ENCODE peak calls at places on chromosomes 7 and 10, in eight cellular contexts. Y is AG08396; H is T-helper 17 cell; O is occipital lobe; J is stimulated activated CD4-positive, alpha-beta T cell treated with anti-CD3 and anti-CD28 coated beads, Interleukin-12 subunit alpha, Interleukin-12 subunit beta, amount 100 ng/mL, for 4 hours; N is HuH-7.5; W is lower lobe of right lung; A is A172. L is an unnamed sample.

GRCh38 chr10:70053212-70053895 is 708 bp downstream of the MACROH2A2 start:
- DNase-seq in Y (peak), H (no peak), O (peak), J (peak), N (no peak), W (no peak), A (no peak), L (peak)

GRCh38 chr7:76343294-76343930 is 15.4 kb downstream of the YWHAG start:
- DNase-seq in Y (no peak), H (no peak), O (no peak), J (no peak), N (no peak), W (no peak), A (peak), L (no peak)

GRCh38 chr7:1418505-1419309 is 40.6 kb downstream of the MICALL2 start:
- DNase-seq in Y (peak), H (no peak), O (no peak), J (no peak), N (no peak), W (no peak), A (peak), L (no peak)

GRCh38 chr7:156156734-156157408 is 344.6 kb upstream of the SHH start:
- DNase-seq in Y (no peak), H (no peak), O (no peak), J (no peak), N (peak), W (no peak), A (peak), L (no peak)

GRCh38 chr7:73827568-73828106 is 3.2 kb upstream of the CLDN4 start:
- DNase-seq in Y (no peak), H (no peak), O (no peak), J (no peak), N (no peak), W (peak), A (peak), L (peak)

GRCh38 chr7:99473315-99473596 is 566 bp downstream of the ZNF789 start:
- DNase-seq in Y (peak), H (no peak), O (no peak), J (no peak), N (peak), W (peak), A (peak), L (no peak)

GRCh38 chr10:44033008-44033407 is 351.9 kb downstream of the CXCL12 start:
- DNase-seq in Y (no peak), H (no peak), O (no peak), J (no peak), N (no peak), W (no peak), A (no peak), L (no peak)

GRCh38 chr7:636396-636795 is 90.1 kb upstream of the DNAAF5 start:
- DNase-seq in Y (peak), H (peak), O (no peak), J (peak), N (peak), W (no peak), A (peak), L (no peak)

GRCh38 chr10:86349474-86349873 is 17.1 kb downstream of the GRID1 start:
- DNase-seq in Y (no peak), H (no peak), O (no peak), J (no peak), N (no peak), W (peak), A (no peak), L (no peak)

GRCh38 chr7:17690030-17690429 is 250.3 kb downstream of the SNX13 start:
- DNase-seq in Y (peak), H (no peak), O (no peak), J (no peak), N (no peak), W (no peak), A (peak), L (no peak)

GRCh38 chr7:117169907-117170306 is 153.0 kb downstream of the WNT2 start:
- DNase-seq in Y (no peak), H (no peak), O (no peak), J (no peak), N (no peak), W (no peak), A (peak), L (no peak)

GRCh38 chr10:117942261-117942660 is 104.5 kb downstream of the RAB11FIP2 start:
- DNase-seq in Y (no peak), H (no peak), O (no peak), J (no peak), N (no peak), W (no peak), A (no peak), L (no peak)

GRCh38 chr7:36082910-36083309 is 70.1 kb upstream of the EEPD1 start:
- DNase-seq in Y (no peak), H (no peak), O (no peak), J (no peak), N (no peak), W (no peak), A (no peak), L (no peak)

GRCh38 chr7:29044529-29044928 is 86.4 kb upstream of the TRIL start:
- DNase-seq in Y (no peak), H (no peak), O (no peak), J (no peak), N (no peak), W (no peak), A (no peak), L (no peak)

GRCh38 chr10:71795248-71795647 is 21.9 kb upstream of the VSIR start:
- DNase-seq in Y (peak), H (no peak), O (no peak), J (no peak), N (peak), W (no peak), A (peak), L (no peak)

GRCh38 chr7:44110724-44111635 is 6.8 kb downstream of the AEBP1 start:
- DNase-seq in Y (no peak), H (no peak), O (no peak), J (no peak), N (no peak), W (no peak), A (no peak), L (no peak)

GRCh38 chr7:48389977-48390376 is 218.7 kb downstream of the ABCA13 start:
- DNase-seq in Y (peak), H (no peak), O (no peak), J (no peak), N (no peak), W (no peak), A (peak), L (no peak)

GRCh38 chr7:139777304-139777890 is 401 bp downstream of the HIPK2 start:
- DNase-seq in Y (peak), H (peak), O (no peak), J (peak), N (peak), W (peak), A (no peak), L (no peak)

GRCh38 chr7:92834661-92835139 is 1.7 kb downstream of the CDK6 start:
- DNase-seq in Y (peak), H (no peak), O (no peak), J (peak), N (peak), W (peak), A (no peak), L (no peak)

L was measured in NCI-H510A treated with DMSO at 0.1 percent for 48 hours.